ENCODE peak calls at places on chromosome 14, in six cellular contexts. J, C, W, F, X and Z are unnamed samples.

GRCh38 chr14:76715102-76715926 is 46.0 kb upstream of the VASH1 start:
- DNase-seq in C (no peak), X (no peak), J (no peak), F (no peak), W (no peak), Z (no peak)

GRCh38 chr14:104473244-104473565 is 106.4 kb upstream of the C14orf180 start:
- DNase-seq in C (no peak), W (no peak), J (no peak), F (no peak), X (no peak), Z (no peak)

GRCh38 chr14:43481864-43482263 is 1025.2 kb downstream of the FSCB start:
- DNase-seq in W (no peak), F (no peak), X (no peak), J (no peak), C (no peak), Z (peak; percentile 10)

GRCh38 chr14:20578325-20578724 is 9.5 kb downstream of the RNASE11 start:
- DNase-seq in X (no peak), J (no peak), F (no peak), W (no peak), C (no peak), Z (no peak)

GRCh38 chr14:93304771-93305170 is 28.1 kb downstream of the BTBD7 start:
- DNase-seq in F (no peak), X (no peak), C (no peak), J (no peak), W (no peak), Z (no peak)

GRCh38 chr14:47674148-47674545 is 1.3 kb downstream of the MDGA2 start:
- DNase-seq in C (peak; percentile 20), J (no peak), W (no peak), F (no peak), X (no peak), Z (no peak)

GRCh38 chr14:53890611-53891091 is 66.0 kb downstream of the BMP4 start:
- DNase-seq in C (no peak), X (no peak), F (no peak), J (no peak), W (no peak), Z (no peak)

GRCh38 chr14:92670177-92670576 is 78.2 kb downstream of the LGMN start:
- DNase-seq in F (no peak), W (no peak), C (no peak), X (no peak), J (no peak), Z (no peak)